ENCODE peak calls at places on chromosomes 6 and 20, in seven cellular contexts. X, R, S, L, W, Y and N are unnamed samples.
A peak's percentile ranks its signal among the peaks of the same experiment; 100 is the strongest.

GRCh38 chr6:139577124-139577800 is 202.8 kb upstream of the CITED2 start:
- DNase-seq in X (peak; percentile 44), R (no peak), S (no peak), L (no peak), W (no peak), Y (no peak), N (no peak)

GRCh38 chr6:99092009-99092408 is 144.3 kb upstream of the FBXL4 start:
- DNase-seq in X (no peak), R (no peak), S (no peak), L (no peak), W (no peak), Y (no peak), N (no peak)

GRCh38 chr6:32167154-32167760 is 2.9 kb downstream of the EGFL8 start:
- DNase-seq in X (no peak), R (no peak), S (no peak), L (no peak), W (no peak), Y (no peak), N (no peak)

GRCh38 chr6:143901885-143902708 is 37.8 kb downstream of the ZC2HC1B start:
- DNase-seq in X (peak; percentile 49), R (peak; percentile 55), S (no peak), L (no peak), W (peak; percentile 65), Y (no peak), N (no peak)

GRCh38 chr6:129943637-129944271 is 74.6 kb upstream of the L3MBTL3 start:
- DNase-seq in X (no peak), R (no peak), S (no peak), L (no peak), W (no peak), Y (no peak), N (no peak)

GRCh38 chr6:10968776-10969175 is 75.3 kb downstream of the ELOVL2 start:
- DNase-seq in X (peak; percentile 95), R (no peak), S (no peak), L (no peak), W (no peak), Y (no peak), N (no peak)

GRCh38 chr6:120774275-120774674 is 560.0 kb downstream of the TBC1D32 start:
- DNase-seq in X (no peak), R (no peak), S (no peak), L (no peak), W (no peak), Y (no peak), N (no peak)

GRCh38 chr6:39446909-39447308 is 124.4 kb upstream of the KCNK16 start:
- DNase-seq in X (no peak), R (no peak), S (no peak), L (no peak), W (no peak), Y (no peak), N (no peak)

GRCh38 chr6:40550096-40550731 is 37.0 kb downstream of the LRFN2 start:
- DNase-seq in X (peak; percentile 59), R (no peak), S (no peak), L (peak; percentile 64), W (peak; percentile 59), Y (peak; percentile 80), N (peak; percentile 23)

GRCh38 chr6:4413073-4413472 is 277.7 kb upstream of the ECI2 start:
- DNase-seq in X (peak; percentile 87), R (no peak), S (no peak), L (no peak), W (no peak), Y (no peak), N (no peak)

GRCh38 chr20:5448449-5449118 is 131.8 kb upstream of the PROKR2 start:
- DNase-seq in X (peak; percentile 28), R (no peak), S (no peak), L (peak; percentile 55), W (peak; percentile 77), Y (peak; percentile 65), N (peak; percentile 40)

GRCh38 chr6:136123464-136123863 is 126.6 kb downstream of the MTFR2 start:
- DNase-seq in X (peak; percentile 73), R (no peak), S (no peak), L (no peak), W (no peak), Y (no peak), N (no peak)

GRCh38 chr6:79453558-79454042 is 83.6 kb downstream of the LCA5 start:
- DNase-seq in X (no peak), R (no peak), S (no peak), L (peak; percentile 27), W (no peak), Y (no peak), N (no peak)

GRCh38 chr6:5995705-5996686 is 10.7 kb downstream of the NRN1 start:
- DNase-seq in X (peak; percentile 19), R (peak; percentile 81), S (peak; percentile 83), L (peak; percentile 51), W (peak; percentile 46), Y (no peak), N (peak; percentile 80)

GRCh38 chr6:68728124-68728523 is 93.0 kb downstream of the ADGRB3 start:
- DNase-seq in X (no peak), R (no peak), S (no peak), L (no peak), W (no peak), Y (no peak), N (no peak)

GRCh38 chr20:363319-364078 is 16.6 kb downstream of the NRSN2 start:
- DNase-seq in X (peak; percentile 36), R (no peak), S (peak; percentile 34), L (peak; percentile 41), W (no peak), Y (peak; percentile 83), N (no peak)

GRCh38 chr6:35368038-35368887 is 25.9 kb downstream of the PPARD start:
- DNase-seq in X (peak; percentile 83), R (no peak), S (no peak), L (peak; percentile 52), W (no peak), Y (no peak), N (no peak)

GRCh38 chr6:154367839-154368695 is 11.5 kb upstream of the IPCEF1 start:
- DNase-seq in X (no peak), R (no peak), S (no peak), L (peak; percentile 38), W (no peak), Y (no peak), N (no peak)

GRCh38 chr6:128952902-128953301 is 70.0 kb downstream of the LAMA2 start:
- DNase-seq in X (no peak), R (no peak), S (no peak), L (no peak), W (no peak), Y (no peak), N (no peak)

GRCh38 chr6:47371139-47371874 is 61.6 kb upstream of the TNFRSF21 start:
- DNase-seq in X (no peak), R (no peak), S (no peak), L (no peak), W (no peak), Y (no peak), N (no peak)

DNA sequence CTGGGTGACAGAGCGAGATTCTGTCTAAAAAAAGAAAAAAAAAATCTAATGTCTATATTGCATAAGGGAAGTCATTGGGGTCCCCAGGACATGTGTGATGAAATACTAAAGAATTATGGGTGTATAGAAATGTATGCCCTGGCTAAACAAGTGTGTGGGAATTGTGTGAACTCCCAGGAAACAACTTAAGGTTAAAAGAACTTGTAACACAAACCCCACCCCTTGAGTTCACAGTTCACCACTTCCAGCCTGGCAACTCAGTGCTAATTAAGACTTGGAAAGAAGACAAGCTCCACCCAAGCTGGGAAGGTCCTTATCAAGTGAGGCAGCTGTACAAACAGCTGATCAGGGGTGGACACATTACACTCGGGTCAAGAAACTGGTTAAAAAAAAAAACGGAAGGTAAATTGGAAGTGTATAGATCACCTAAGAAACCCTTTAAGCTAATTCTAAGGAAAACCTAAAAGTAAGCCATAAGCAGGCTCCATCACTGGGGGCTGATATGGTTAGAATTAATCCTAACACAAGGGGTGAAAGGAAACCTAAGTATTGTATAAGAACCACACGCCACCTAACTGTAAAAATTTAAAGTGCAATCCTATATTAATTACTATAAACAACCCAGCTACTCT is 25.2 kb downstream of the HLA-A start:
- DNase-seq in X (no peak), R (peak; percentile 47), S (peak; percentile 37), L (peak; percentile 23), W (no peak), Y (peak; percentile 93), N (no peak)
- TF ChIP-seq POLR2A in X (no peak), R (no peak), S (no peak), L (no peak), W (no peak), Y (peak; percentile 36), N (no peak)

GRCh38 chr6:44251576-44252524 is 4.9 kb downstream of the HSP90AB1 start:
- DNase-seq in X (no peak), R (no peak), S (no peak), L (no peak), W (no peak), Y (no peak), N (no peak)
- TF ChIP-seq POLR2A in X (no peak), R (no peak), S (no peak), L (no peak), W (no peak), Y (no peak), N (no peak)

DNA sequence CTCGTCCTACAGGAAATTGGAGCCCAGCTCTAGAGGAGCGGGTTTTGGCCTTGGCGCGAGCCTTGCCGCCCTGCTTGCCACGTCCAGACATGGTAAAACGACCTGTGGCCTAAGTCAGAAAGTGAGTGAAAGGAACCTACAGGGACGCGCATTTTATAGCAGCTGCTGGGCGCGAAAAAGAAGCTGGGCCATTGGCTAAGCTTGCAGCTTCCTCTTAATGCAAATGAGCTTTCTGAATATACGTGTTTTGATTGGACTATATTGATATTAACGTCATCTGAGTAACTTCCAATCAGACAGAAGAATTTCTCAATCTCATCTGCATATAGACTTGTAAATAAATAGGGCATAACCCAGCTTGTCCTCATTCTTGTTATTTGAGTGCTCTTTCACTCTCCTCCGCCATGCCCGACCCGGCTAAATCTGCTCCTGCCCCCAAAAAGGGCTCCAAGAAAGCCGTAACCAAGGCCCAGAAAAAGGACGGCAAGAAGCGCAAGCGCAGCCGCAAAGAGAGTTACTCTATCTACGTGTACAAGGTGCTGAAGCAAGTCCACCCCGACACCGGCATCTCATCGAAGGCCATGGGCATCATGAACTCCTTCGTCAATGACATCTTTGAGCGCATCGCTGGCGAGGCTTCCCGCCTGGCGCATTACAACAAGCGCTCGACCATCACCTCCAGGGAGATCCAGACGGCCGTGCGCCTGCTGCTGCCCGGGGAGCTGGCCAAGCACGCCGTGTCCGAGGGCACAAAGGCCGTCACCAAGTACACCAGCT is 18.9 kb downstream of the OR2B2 start:
- DNase-seq in X (peak; percentile 99), R (peak; percentile 80), S (peak; percentile 88), L (peak; percentile 99), W (peak; percentile 90), Y (peak; percentile 98), N (peak; percentile 71)
- TF ChIP-seq POLR2A in X (peak; percentile 99), R (peak; percentile 82), S (peak; percentile 96), L (peak; percentile 98), W (peak; percentile 26), Y (peak; percentile 99), N (peak; percentile 98)

GRCh38 chr20:33013701-33014326 is 6.3 kb downstream of the BPIFB2 start:
- DNase-seq in X (no peak), R (no peak), S (no peak), L (no peak), W (no peak), Y (no peak), N (no peak)

GRCh38 chr20:33015700-33016580 is 8.4 kb downstream of the BPIFB2 start:
- DNase-seq in X (no peak), R (no peak), S (no peak), L (no peak), W (no peak), Y (no peak), N (no peak)

GRCh38 chr20:33016581-33017109 is 9.1 kb downstream of the BPIFB2 start:
- DNase-seq in X (no peak), R (no peak), S (no peak), L (no peak), W (no peak), Y (no peak), N (no peak)

GRCh38 chr20:33014336-33015113 is 7.0 kb downstream of the BPIFB2 start:
- DNase-seq in X (no peak), R (no peak), S (no peak), L (peak; percentile 42), W (no peak), Y (no peak), N (no peak)

GRCh38 chr20:33015114-33015491 is 7.6 kb downstream of the BPIFB2 start:
- DNase-seq in X (no peak), R (no peak), S (no peak), L (peak; percentile 20), W (no peak), Y (no peak), N (no peak)
- TF ChIP-seq POLR2A in X (no peak), R (no peak), S (no peak), L (no peak), W (no peak), Y (no peak), N (no peak)